ENCODE peak calls at places on chromosomes 2 and 18, in ten cellular contexts. L is T-cell; V is keratinocyte; M is mesothelial cell of epicardium; J is NCI-H345; A is stimulated activated naive B cell treated with anti-CD40 and anti-IgM and Interleukin-4, amounts not matched to agents 10 μg/mL and 1 μg/mL and 100 μg/mL, for 72 hours; O is cerebellar nuclear complex; K is aorta; D is T-helper 9 cell; P is fibroblast of pulmonary artery. F is an unnamed sample.
A peak's percentile ranks its signal among the peaks of the same experiment; 100 is the strongest.

GRCh38 chr18:3219621-3220335 is at the start of gene MYOM1:
- DNase-seq in L (no peak), V (no peak), M (no peak), J (no peak), A (no peak), O (no peak), K (no peak), D (no peak), P (no peak), F (no peak)

GRCh38 chr2:158975271-158975921 is 7.0 kb downstream of the TANC1 start:
- DNase-seq in L (no peak), V (no peak), M (no peak), J (no peak), A (no peak), O (no peak), K (no peak), D (no peak), P (no peak), F (no peak)

GRCh38 chr2:172865422-172865821 is 129.8 kb downstream of the RAPGEF4 start:
- DNase-seq in L (no peak), V (no peak), M (no peak), J (no peak), A (no peak), O (no peak), K (no peak), D (no peak), P (peak; percentile 13), F (no peak)

GRCh38 chr2:229586746-229587705 is 127.3 kb downstream of the DNER start:
- DNase-seq in L (no peak), V (peak; percentile 92), M (peak; percentile 60), J (peak; percentile 40), A (no peak), O (no peak), K (peak; percentile 94), D (no peak), P (peak; percentile 87), F (peak; percentile 53)

GRCh38 chr2:241289053-241289452 is 26.4 kb downstream of the HDLBP start:
- DNase-seq in L (no peak), V (no peak), M (no peak), J (no peak), A (no peak), O (no peak), K (no peak), D (no peak), P (no peak), F (no peak)

GRCh38 chr18:7307018-7307417 is 76.1 kb downstream of the LRRC30 start:
- DNase-seq in L (no peak), V (no peak), M (no peak), J (no peak), A (no peak), O (no peak), K (no peak), D (no peak), P (no peak), F (no peak)

GRCh38 chr2:236240228-236240990 is 23.8 kb downstream of the ASB18 start:
- DNase-seq in L (no peak), V (no peak), M (no peak), J (no peak), A (no peak), O (no peak), K (no peak), D (no peak), P (no peak), F (no peak)

GRCh38 chr2:179263015-179263414 is 1.6 kb downstream of the SESTD1 start:
- DNase-seq in L (no peak), V (no peak), M (no peak), J (no peak), A (no peak), O (no peak), K (no peak), D (no peak), P (peak; percentile 92), F (peak; percentile 56)

GRCh38 chr2:190628651-190629378 is 20.1 kb upstream of the NAB1 start:
- DNase-seq in L (no peak), V (no peak), M (no peak), J (no peak), A (no peak), O (no peak), K (no peak), D (no peak), P (no peak), F (no peak)

GRCh38 chr2:221060335-221060734 is 511.8 kb downstream of the EPHA4 start:
- DNase-seq in L (no peak), V (no peak), M (no peak), J (no peak), A (no peak), O (no peak), K (no peak), D (no peak), P (no peak), F (no peak)

GRCh38 chr2:102615620-102616436 is 3.5 kb upstream of the SLC9A2 start:
- DNase-seq in L (no peak), V (no peak), M (peak; percentile 34), J (peak; percentile 69), A (peak; percentile 5), O (no peak), K (peak; percentile 78), D (no peak), P (peak; percentile 74), F (peak; percentile 45)

GRCh38 chr2:61632276-61633169 is 94.4 kb upstream of the XPO1 start:
- DNase-seq in L (no peak), V (no peak), M (no peak), J (no peak), A (no peak), O (no peak), K (no peak), D (no peak), P (peak; percentile 20), F (peak; percentile 18)

GRCh38 chr2:233961905-233962304 is 44.7 kb downstream of the TRPM8 start:
- DNase-seq in L (no peak), V (no peak), M (no peak), J (no peak), A (no peak), O (no peak), K (no peak), D (no peak), P (no peak), F (no peak)

GRCh38 chr18:79497638-79498081 is 101.9 kb downstream of the NFATC1 start:
- DNase-seq in L (no peak), V (no peak), M (no peak), J (no peak), A (peak; percentile 55), O (no peak), K (no peak), D (no peak), P (peak; percentile 34), F (no peak)

GRCh38 chr18:70423988-70424387 is 135.1 kb downstream of the SOCS6 start:
- DNase-seq in L (no peak), V (peak; percentile 49), M (no peak), J (no peak), A (no peak), O (no peak), K (no peak), D (no peak), P (no peak), F (no peak)

F was measured in endothelial cell of umbilical vein.